ENCODE peak calls at places on chromosomes 16 and 17, in seven cellular contexts. One of them, this sample, is unnamed.

GRCh38 chr16:84555418-84556196 is 51.1 kb upstream of the MEAK7 start:
- DNase-seq in HCT116: no peak
- DNase-seq in GM23248: no peak
- DNase-seq in PC-3: peak; percentile 17
- DNase-seq in GM23338: peak; percentile 67
- DNase-seq in MM.1S: no peak
- DNase-seq in hepatocyte: no peak
- DNase-seq in this sample: peak; percentile 35

GRCh38 chr16:54291107-54291980 is 4.8 kb upstream of the IRX3 start:
- DNase-seq in MM.1S: no peak
- DNase-seq in GM23338: peak; percentile 49
- DNase-seq in PC-3: no peak
- DNase-seq in hepatocyte: no peak
- DNase-seq in GM23248: no peak
- DNase-seq in HCT116: no peak
- DNase-seq in this sample: no peak

GRCh38 chr16:67052399-67052798 is 23.4 kb downstream of the CBFB start:
- DNase-seq in HCT116: no peak
- DNase-seq in GM23338: no peak
- DNase-seq in GM23248: no peak
- DNase-seq in PC-3: no peak
- DNase-seq in hepatocyte: no peak
- DNase-seq in MM.1S: no peak
- DNase-seq in this sample: no peak

GRCh38 chr17:57781386-57782050 is 36.4 kb upstream of the CCDC182 start:
- DNase-seq in hepatocyte: no peak
- DNase-seq in HCT116: no peak
- DNase-seq in PC-3: no peak
- DNase-seq in GM23248: no peak
- DNase-seq in MM.1S: no peak
- DNase-seq in GM23338: no peak
- DNase-seq in this sample: no peak

GRCh38 chr16:3038256-3038655 is 1.5 kb upstream of the BICDL2 start:
- DNase-seq in HCT116: no peak
- DNase-seq in GM23338: peak; percentile 89
- DNase-seq in GM23248: peak; percentile 10
- DNase-seq in hepatocyte: peak; percentile 71
- DNase-seq in MM.1S: no peak
- DNase-seq in PC-3: no peak
- DNase-seq in this sample: peak; percentile 80

GRCh38 chr16:85152414-85153030 is 40.2 kb upstream of the CIBAR2 start:
- DNase-seq in HCT116: no peak
- DNase-seq in PC-3: no peak
- DNase-seq in MM.1S: no peak
- DNase-seq in hepatocyte: no peak
- DNase-seq in GM23338: no peak
- DNase-seq in GM23248: no peak
- DNase-seq in this sample: no peak

GRCh38 chr16:86211800-86212199 is 298.5 kb upstream of the FOXF1 start:
- DNase-seq in HCT116: peak; percentile 72
- DNase-seq in hepatocyte: no peak
- DNase-seq in GM23248: no peak
- DNase-seq in GM23338: no peak
- DNase-seq in PC-3: no peak
- DNase-seq in MM.1S: no peak
- DNase-seq in this sample: no peak

GRCh38 chr16:26700250-26700649 is 366.5 kb upstream of the C16orf82 start:
- DNase-seq in PC-3: no peak
- DNase-seq in GM23338: no peak
- DNase-seq in GM23248: no peak
- DNase-seq in HCT116: no peak
- DNase-seq in hepatocyte: no peak
- DNase-seq in MM.1S: no peak
- DNase-seq in this sample: no peak

GRCh38 chr17:70366421-70366820 is 197.1 kb downstream of the KCNJ2 start:
- DNase-seq in PC-3: no peak
- DNase-seq in hepatocyte: no peak
- DNase-seq in MM.1S: no peak
- DNase-seq in GM23338: peak; percentile 57
- DNase-seq in GM23248: no peak
- DNase-seq in HCT116: no peak
- DNase-seq in this sample: no peak

GRCh38 chr17:75876190-75876937 is 2.0 kb downstream of the TRIM47 start:
- DNase-seq in GM23248: peak; percentile 33
- DNase-seq in GM23338: peak; percentile 80
- DNase-seq in PC-3: peak; percentile 96
- DNase-seq in HCT116: peak; percentile 84
- DNase-seq in MM.1S: peak; percentile 95
- DNase-seq in hepatocyte: peak; percentile 58
- DNase-seq in this sample: no peak

GRCh38 chr17:55540414-55541091 is 29.3 kb upstream of the SMIM36 start:
- DNase-seq in GM23248: peak; percentile 86
- DNase-seq in MM.1S: no peak
- DNase-seq in hepatocyte: peak; percentile 11
- DNase-seq in GM23338: no peak
- DNase-seq in PC-3: peak; percentile 89
- DNase-seq in HCT116: no peak
- DNase-seq in this sample: no peak

GRCh38 chr17:63293310-63293709 is 152.8 kb downstream of the CYB561 start:
- DNase-seq in hepatocyte: no peak
- DNase-seq in GM23248: peak; percentile 82
- DNase-seq in PC-3: peak; percentile 83
- DNase-seq in MM.1S: no peak
- DNase-seq in HCT116: no peak
- DNase-seq in GM23338: no peak
- DNase-seq in this sample: no peak

GRCh38 chr17:72536788-72537187 is 416.0 kb downstream of the SOX9 start:
- DNase-seq in hepatocyte: no peak
- DNase-seq in GM23248: no peak
- DNase-seq in GM23338: no peak
- DNase-seq in HCT116: no peak
- DNase-seq in MM.1S: no peak
- DNase-seq in PC-3: no peak
- DNase-seq in this sample: no peak

GRCh38 chr16:29025735-29026134 is 40.9 kb downstream of the LAT start:
- DNase-seq in PC-3: no peak
- DNase-seq in MM.1S: no peak
- DNase-seq in HCT116: no peak
- DNase-seq in GM23248: no peak
- DNase-seq in hepatocyte: no peak
- DNase-seq in GM23338: no peak
- DNase-seq in this sample: no peak

GRCh38 chr16:71626018-71626857 is at the start of gene MARVELD3:
- DNase-seq in GM23248: peak; percentile 14
- DNase-seq in HCT116: peak; percentile 76
- DNase-seq in MM.1S: peak; percentile 78
- DNase-seq in PC-3: peak; percentile 81
- DNase-seq in GM23338: peak; percentile 94
- DNase-seq in hepatocyte: peak; percentile 92
- DNase-seq in this sample: peak; percentile 96
- TF ChIP-seq EZH2 in GM23248: peak; percentile 88
- TF ChIP-seq EZH2 in HCT116: no peak
- TF ChIP-seq EZH2 in MM.1S: no peak
- TF ChIP-seq EZH2 in PC-3: no peak
- TF ChIP-seq EZH2 in GM23338: no peak
- TF ChIP-seq EZH2 in hepatocyte: peak; percentile 77
- TF ChIP-seq EZH2 in this sample: no peak

GRCh38 chr17:78127240-78127887 is 1.2 kb downstream of the TMC6 start:
- DNase-seq in hepatocyte: peak; percentile 57
- DNase-seq in MM.1S: peak; percentile 90
- DNase-seq in PC-3: peak; percentile 24
- DNase-seq in GM23248: no peak
- DNase-seq in HCT116: no peak
- DNase-seq in GM23338: no peak
- DNase-seq in this sample: peak; percentile 39
- H3K4me2 ChIP-seq in hepatocyte: peak overlapping the region; percentile 100
- H3K4me2 ChIP-seq in MM.1S: peak overlapping the region; percentile 88
- H3K4me2 ChIP-seq in PC-3: peak overlapping the region; percentile 99
- H3K4me2 ChIP-seq in GM23248: no peak overlapping the region
- H3K4me2 ChIP-seq in HCT116: peak overlapping the region; percentile 96
- H3K4me2 ChIP-seq in GM23338: peak overlapping the region; percentile 99
- H3K4me2 ChIP-seq in this sample: peak overlapping the region; percentile 96

GRCh38 chr16:80986557-80986956 is 20.1 kb downstream of the CMC2 start:
- DNase-seq in PC-3: no peak
- DNase-seq in hepatocyte: no peak
- DNase-seq in HCT116: no peak
- DNase-seq in MM.1S: no peak
- DNase-seq in GM23248: no peak
- DNase-seq in GM23338: no peak
- DNase-seq in this sample: no peak
- H3K9me2 ChIP-seq in PC-3: no peaks in the 10 kb centered on the region
- H3K9me2 ChIP-seq in hepatocyte: no peaks in the 10 kb centered on the region
- H3K9me2 ChIP-seq in HCT116: no peaks in the 10 kb centered on the region
- H3K9me2 ChIP-seq in MM.1S: no peaks in the 10 kb centered on the region
- H3K9me2 ChIP-seq in GM23248: no peaks in the 10 kb centered on the region
- H3K9me2 ChIP-seq in GM23338: no peaks in the 10 kb centered on the region
- H3K9me2 ChIP-seq in this sample: no peaks in the 10 kb centered on the region

GRCh38 chr17:79985951-79986391 is 49.7 kb downstream of the TBC1D16 start:
- DNase-seq in GM23248: no peak
- DNase-seq in PC-3: no peak
- DNase-seq in HCT116: no peak
- DNase-seq in hepatocyte: no peak
- DNase-seq in MM.1S: no peak
- DNase-seq in GM23338: no peak
- DNase-seq in this sample: no peak

GRCh38 chr17:79987890-79988162 is 47.8 kb downstream of the TBC1D16 start:
- DNase-seq in hepatocyte: no peak
- DNase-seq in HCT116: no peak
- DNase-seq in GM23248: peak; percentile 47
- DNase-seq in PC-3: no peak
- DNase-seq in GM23338: no peak
- DNase-seq in MM.1S: no peak
- DNase-seq in this sample: no peak

GRCh38 chr17:79988163-79988971 is 47.3 kb downstream of the TBC1D16 start:
- DNase-seq in HCT116: peak; percentile 83
- DNase-seq in hepatocyte: peak; percentile 73
- DNase-seq in PC-3: peak; percentile 93
- DNase-seq in GM23338: no peak
- DNase-seq in MM.1S: no peak
- DNase-seq in GM23248: peak; percentile 92
- DNase-seq in this sample: no peak

GRCh38 chr17:79986441-79987186 is 49.1 kb downstream of the TBC1D16 start:
- DNase-seq in GM23338: no peak
- DNase-seq in PC-3: no peak
- DNase-seq in MM.1S: no peak
- DNase-seq in hepatocyte: no peak
- DNase-seq in GM23248: no peak
- DNase-seq in HCT116: no peak
- DNase-seq in this sample: no peak

GRCh38 chr17:79987187-79987889 is 48.3 kb downstream of the TBC1D16 start:
- DNase-seq in PC-3: peak; percentile 56
- DNase-seq in hepatocyte: no peak
- DNase-seq in GM23248: peak; percentile 30
- DNase-seq in GM23338: peak; percentile 43
- DNase-seq in HCT116: peak; percentile 39
- DNase-seq in MM.1S: no peak
- DNase-seq in this sample: no peak
- TF ChIP-seq EZH2 in PC-3: no peak
- TF ChIP-seq EZH2 in hepatocyte: no peak
- TF ChIP-seq EZH2 in GM23248: no peak
- TF ChIP-seq EZH2 in GM23338: no peak
- TF ChIP-seq EZH2 in HCT116: no peak
- TF ChIP-seq EZH2 in MM.1S: no peak
- TF ChIP-seq EZH2 in this sample: no peak

GRCh38 chr17:47242648-47243047 is 11.0 kb upstream of the ITGB3 start:
- DNase-seq in GM23248: no peak
- DNase-seq in MM.1S: no peak
- DNase-seq in GM23338: no peak
- DNase-seq in hepatocyte: no peak
- DNase-seq in PC-3: no peak
- DNase-seq in HCT116: no peak
- DNase-seq in this sample: no peak

GRCh38 chr17:47243737-47244598 is 9.7 kb upstream of the ITGB3 start:
- DNase-seq in HCT116: no peak
- DNase-seq in PC-3: no peak
- DNase-seq in hepatocyte: no peak
- DNase-seq in MM.1S: no peak
- DNase-seq in GM23338: no peak
- DNase-seq in GM23248: no peak
- DNase-seq in this sample: no peak

GRCh38 chr17:47250855-47251254 is 2.8 kb upstream of the ITGB3 start:
- DNase-seq in HCT116: no peak
- DNase-seq in PC-3: no peak
- DNase-seq in MM.1S: no peak
- DNase-seq in GM23338: no peak
- DNase-seq in GM23248: no peak
- DNase-seq in hepatocyte: no peak
- DNase-seq in this sample: no peak

GRCh38 chr17:47244697-47245096 is 8.9 kb upstream of the ITGB3 start:
- DNase-seq in MM.1S: no peak
- DNase-seq in GM23338: no peak
- DNase-seq in hepatocyte: no peak
- DNase-seq in GM23248: peak; percentile 53
- DNase-seq in PC-3: no peak
- DNase-seq in HCT116: no peak
- DNase-seq in this sample: no peak

GRCh38 chr17:47246120-47246519 is 7.5 kb upstream of the ITGB3 start:
- DNase-seq in GM23338: no peak
- DNase-seq in MM.1S: no peak
- DNase-seq in HCT116: no peak
- DNase-seq in PC-3: no peak
- DNase-seq in GM23248: peak; percentile 26
- DNase-seq in hepatocyte: no peak
- DNase-seq in this sample: no peak
- H3K4me2 ChIP-seq in GM23338: no peak overlapping the region
- H3K4me2 ChIP-seq in MM.1S: no peak overlapping the region
- H3K4me2 ChIP-seq in HCT116: no peak overlapping the region
- H3K4me2 ChIP-seq in PC-3: no peak overlapping the region
- H3K4me2 ChIP-seq in GM23248: no peak overlapping the region
- H3K4me2 ChIP-seq in hepatocyte: no peak overlapping the region
- H3K4me2 ChIP-seq in this sample: no peak overlapping the region

This sample was measured in PC-9.